ENCODE peak calls at places on chromosomes 6 and 20, in five cellular contexts. N, C, K, L and M are unnamed samples.

GRCh38 chr6:105992315-105992961 is 93.7 kb upstream of the PRDM1 start:
- DNase-seq in C (peak; percentile 87), L (peak; percentile 39), K (peak; percentile 76), N (peak; percentile 84), M (peak; percentile 90)

GRCh38 chr6:3811191-3811590 is 38.0 kb upstream of the FAM50B start:
- DNase-seq in C (no peak), N (no peak), L (no peak), K (peak; percentile 37), M (no peak)

GRCh38 chr6:79334674-79335073 is 100.2 kb upstream of the HMGN3 start:
- DNase-seq in N (no peak), L (no peak), C (no peak), K (no peak), M (no peak)

GRCh38 chr6:50959081-50959641 is 140.5 kb downstream of the TFAP2B start:
- DNase-seq in N (no peak), L (no peak), C (peak; percentile 95), K (no peak), M (no peak)

GRCh38 chr20:51402201-51402600 is 140.3 kb downstream of the NFATC2 start:
- DNase-seq in C (no peak), K (no peak), N (no peak), L (no peak), M (peak; percentile 56)

GRCh38 chr6:119065382-119065781 is 13.1 kb downstream of the FAM184A start:
- DNase-seq in N (no peak), K (no peak), C (no peak), L (no peak), M (no peak)

GRCh38 chr20:58478141-58478805 is 36.9 kb downstream of the APCDD1L start:
- DNase-seq in L (no peak), K (no peak), C (no peak), N (no peak), M (no peak)

GRCh38 chr6:111038534-111039252 is 48.6 kb upstream of the SLC16A10 start:
- DNase-seq in C (no peak), L (no peak), K (no peak), N (no peak), M (no peak)

GRCh38 chr6:163415176-163415619 is 680 bp downstream of the QKI start:
- DNase-seq in N (no peak), C (peak; percentile 42), L (no peak), K (no peak), M (peak; percentile 58)

GRCh38 chr6:90107721-90108364 is 188.8 kb downstream of the BACH2 start:
- DNase-seq in C (no peak), L (no peak), K (no peak), N (no peak), M (no peak)

GRCh38 chr6:107489636-107490567 is at the start of gene SOBP:
- DNase-seq in C (peak; percentile 14), L (peak; percentile 44), N (peak; percentile 36), K (peak; percentile 54), M (peak; percentile 72)

GRCh38 chr6:166348305-166348949 is 6.1 kb upstream of the SFT2D1 start:
- DNase-seq in C (no peak), K (no peak), N (no peak), L (peak; percentile 70), M (peak; percentile 64)

GRCh38 chr6:57089265-57089664 is 723 bp upstream of the ZNF451 start:
- DNase-seq in L (no peak), K (no peak), N (no peak), C (no peak), M (no peak)

GRCh38 chr6:100276311-100277057 is 188.2 kb downstream of the SIM1 start:
- DNase-seq in C (no peak), K (peak; percentile 34), L (no peak), N (no peak), M (no peak)

GRCh38 chr6:146862508-146862919 is 263.7 kb downstream of the ADGB start:
- DNase-seq in K (no peak), L (no peak), N (no peak), C (no peak), M (no peak)

GRCh38 chr6:90574610-90575009 is 12.3 kb downstream of the MAP3K7 start:
- DNase-seq in C (no peak), N (no peak), K (peak; percentile 9), L (no peak), M (peak; percentile 13)

GRCh38 chr6:34589633-34590139 is 33.6 kb upstream of the SPDEF start:
- DNase-seq in L (no peak), K (no peak), N (no peak), C (no peak), M (no peak)

GRCh38 chr6:156557269-156557885 is 219.8 kb upstream of the ARID1B start:
- DNase-seq in C (peak; percentile 14), K (no peak), L (peak; percentile 26), N (no peak), M (no peak)

GRCh38 chr6:36977470-36977941 is 8.5 kb downstream of the MTCH1 start:
- DNase-seq in N (peak; percentile 41), L (no peak), C (peak; percentile 67), K (no peak), M (peak; percentile 41)

GRCh38 chr6:82818727-82819126 is 246.9 kb downstream of the UBE3D start:
- DNase-seq in N (no peak), C (no peak), L (no peak), K (no peak), M (no peak)
- TF ChIP-seq MYC in N (no peak), C (no peak), L (no peak), K (no peak), M (no peak)

DNA sequence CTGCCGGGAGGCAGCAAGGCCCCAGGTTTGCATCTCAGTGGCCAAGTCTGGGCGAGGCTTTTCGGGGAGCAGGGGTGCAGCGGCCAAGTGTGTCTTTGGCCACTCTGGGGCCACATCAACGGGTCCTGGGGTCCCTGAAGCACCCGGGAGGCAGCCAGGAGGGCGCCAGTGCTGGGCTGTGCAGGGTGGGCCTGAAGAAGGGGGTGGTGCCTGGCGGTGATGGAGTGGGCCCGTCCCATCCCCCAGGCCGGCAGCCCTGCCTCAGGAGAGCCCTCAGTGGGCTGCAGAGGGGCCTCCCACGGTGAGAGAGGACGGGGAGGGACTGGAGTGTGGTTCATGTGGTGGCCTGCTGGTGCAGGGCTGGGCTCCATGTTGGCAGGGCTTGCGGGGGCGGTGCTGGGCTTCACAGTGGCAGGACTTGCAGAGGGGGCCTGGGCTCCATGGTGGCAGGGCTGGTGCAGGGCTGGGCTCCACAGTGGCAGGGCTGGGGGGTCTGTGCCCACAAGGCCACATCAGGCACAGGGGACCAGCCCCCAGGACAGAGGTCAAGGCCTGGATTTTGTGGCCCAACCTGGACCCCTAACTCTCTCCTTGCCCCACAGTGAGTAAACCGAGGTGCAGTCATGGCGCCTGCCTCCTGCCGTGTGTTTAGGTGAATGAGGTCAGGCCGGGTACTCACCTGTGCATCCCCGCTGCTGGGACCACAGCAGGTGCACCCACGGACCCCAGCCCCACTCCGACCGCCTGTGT is 10.5 kb upstream of the BHLHE23 start:
- DNase-seq in N (no peak), C (no peak), K (no peak), L (no peak), M (no peak)
- TF ChIP-seq POLR2A in N (no peak), C (no peak), K (no peak), L (no peak), M (no peak)

GRCh38 chr6:42257063-42257462 is 39.4 kb upstream of the MRPS10 start:
- DNase-seq in K (peak; percentile 32), L (no peak), C (no peak), N (no peak), M (no peak)
- H3K4me3 ChIP-seq in K (no peak overlapping the region), L (no peak overlapping the region), C (no peak overlapping the region), N (no peak overlapping the region), M (no peak overlapping the region)

DNA sequence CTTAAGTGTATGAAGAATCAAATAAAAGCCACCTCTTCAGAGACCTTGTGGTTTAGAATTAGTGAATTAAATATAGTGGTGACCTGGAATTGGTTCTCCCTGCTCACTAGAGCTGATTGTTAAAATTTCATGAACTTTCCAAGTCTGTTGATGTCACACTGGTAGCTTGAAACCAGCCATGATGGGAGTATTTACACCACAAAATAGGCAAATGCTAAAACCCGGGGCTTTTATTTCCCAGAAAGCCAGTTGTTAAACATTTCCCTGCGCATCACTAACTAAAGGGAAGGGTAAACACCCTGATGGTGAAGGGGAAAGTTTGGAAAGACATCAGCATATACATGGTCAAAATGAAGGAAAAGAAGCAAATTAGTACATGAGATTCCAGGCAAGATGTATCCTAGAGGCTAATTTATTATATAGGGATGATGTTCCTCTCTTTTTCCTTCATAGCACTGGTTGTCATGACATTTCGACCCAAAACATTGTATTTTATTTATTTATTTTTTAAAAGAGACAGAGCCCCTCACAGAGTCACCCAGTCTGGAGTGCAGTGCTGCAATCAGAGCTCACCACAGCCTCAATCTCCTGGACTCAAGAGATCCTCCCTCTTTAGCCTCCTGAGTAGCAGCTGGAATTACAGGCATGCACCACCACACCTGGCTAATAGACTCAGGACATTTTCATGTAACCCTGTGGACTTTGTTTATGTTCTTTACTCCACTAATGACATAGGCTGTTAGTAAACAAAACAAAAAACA is 123.2 kb downstream of the RIN2 start:
- DNase-seq in L (no peak), C (no peak), K (no peak), N (no peak), M (no peak)
- TF ChIP-seq MYC in L (no peak), C (no peak), K (no peak), N (no peak), M (no peak)

GRCh38 chr20:20712474-20713243 is at the start of gene RALGAPA2:
- DNase-seq in L (peak; percentile 100), K (peak; percentile 99), N (peak; percentile 96), C (peak; percentile 93), M (peak; percentile 100)
- TF ChIP-seq POLR2A in L (peak; percentile 94), K (peak; percentile 36), N (peak; percentile 58), C (peak; percentile 39), M (peak; percentile 63)

GRCh38 chr6:158711264-158711663 is 61.4 kb downstream of the SYTL3 start:
- DNase-seq in C (no peak), N (no peak), K (no peak), L (no peak), M (no peak)
- H3K4me3 ChIP-seq in C (no peak overlapping the region), N (no peak overlapping the region), K (no peak overlapping the region), L (no peak overlapping the region), M (no peak overlapping the region)

GRCh38 chr20:341682-342081 is 5.2 kb upstream of the NRSN2 start:
- DNase-seq in N (no peak), C (peak; percentile 85), K (peak; percentile 62), L (peak; percentile 74), M (peak; percentile 85)
- TF ChIP-seq MYC in N (no peak), C (peak; percentile 26), K (no peak), L (no peak), M (peak; percentile 42)

GRCh38 chr6:41536884-41537347 is 9.3 kb upstream of the FOXP4 start:
- DNase-seq in C (peak; percentile 43), N (no peak), K (peak; percentile 35), L (no peak), M (peak; percentile 72)
- TF ChIP-seq POLR2A in C (no peak), N (no peak), K (no peak), L (no peak), M (no peak)

DNA sequence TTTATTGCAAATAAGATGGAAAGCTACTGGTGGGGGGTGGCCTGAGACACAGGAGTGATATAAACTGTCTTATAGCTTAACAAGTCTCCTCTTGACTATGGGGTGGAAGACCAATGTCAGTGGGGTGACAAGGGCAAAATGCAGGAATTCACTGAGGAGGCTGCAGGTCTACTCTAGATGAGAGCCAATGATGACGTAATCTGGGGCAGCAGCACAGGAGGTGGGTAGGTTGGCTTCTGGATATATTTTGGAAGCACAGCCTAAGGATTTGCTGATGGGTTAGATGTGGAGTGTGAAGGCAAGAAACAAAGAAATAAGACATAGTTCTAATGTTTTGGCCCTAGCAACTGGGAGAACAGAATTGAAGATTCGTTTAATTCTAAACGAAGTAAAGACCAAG is 253.2 kb downstream of the PTPRT start:
- DNase-seq in K (no peak), N (no peak), C (no peak), L (no peak), M (no peak)
- H3K4me3 ChIP-seq in K (no peak overlapping the region), N (no peak overlapping the region), C (no peak overlapping the region), L (no peak overlapping the region), M (no peak overlapping the region)